ENCODE peak calls at places on chromosomes 11 and 22, in ten cellular contexts. One of them, this sample, is unnamed.
A peak's percentile ranks its signal among the peaks of the same experiment; 100 is the strongest.

GRCh38 chr11:17475666-17476316 is 854 bp downstream of the ABCC8 start:
- DNase-seq in right lobe of liver: no peak
- DNase-seq in activated CD8-positive, alpha-beta T cell treated with anti-CD3 and anti-CD28 coated beads for 36 hours: no peak
- DNase-seq in Calu3: no peak
- DNase-seq in GM10248: no peak
- DNase-seq in GM12865: no peak
- DNase-seq in fibroblast of the aortic adventitia: no peak
- DNase-seq in lower lobe of right lung: no peak
- DNase-seq in keratinocyte: no peak
- DNase-seq in A549: no peak
- DNase-seq in this sample: peak; percentile 13

GRCh38 chr11:132047167-132047566 is 676.8 kb downstream of the NTM start:
- DNase-seq in right lobe of liver: no peak
- DNase-seq in activated CD8-positive, alpha-beta T cell treated with anti-CD3 and anti-CD28 coated beads for 36 hours: no peak
- DNase-seq in Calu3: no peak
- DNase-seq in GM10248: no peak
- DNase-seq in GM12865: no peak
- DNase-seq in fibroblast of the aortic adventitia: no peak
- DNase-seq in lower lobe of right lung: no peak
- DNase-seq in keratinocyte: no peak
- DNase-seq in A549: no peak
- DNase-seq in this sample: no peak

GRCh38 chr11:45262900-45263299 is 23.2 kb downstream of the SYT13 start:
- DNase-seq in right lobe of liver: no peak
- DNase-seq in activated CD8-positive, alpha-beta T cell treated with anti-CD3 and anti-CD28 coated beads for 36 hours: no peak
- DNase-seq in Calu3: no peak
- DNase-seq in GM10248: no peak
- DNase-seq in GM12865: no peak
- DNase-seq in fibroblast of the aortic adventitia: no peak
- DNase-seq in lower lobe of right lung: no peak
- DNase-seq in keratinocyte: no peak
- DNase-seq in A549: no peak
- DNase-seq in this sample: no peak

GRCh38 chr11:96464695-96465307 is 75.0 kb downstream of the JRKL start:
- DNase-seq in right lobe of liver: no peak
- DNase-seq in activated CD8-positive, alpha-beta T cell treated with anti-CD3 and anti-CD28 coated beads for 36 hours: no peak
- DNase-seq in Calu3: no peak
- DNase-seq in GM10248: peak; percentile 67
- DNase-seq in GM12865: peak; percentile 66
- DNase-seq in fibroblast of the aortic adventitia: peak; percentile 84
- DNase-seq in lower lobe of right lung: no peak
- DNase-seq in keratinocyte: peak; percentile 38
- DNase-seq in A549: peak; percentile 72
- DNase-seq in this sample: no peak

GRCh38 chr11:109668973-109669634 is 247.1 kb downstream of the C11orf87 start:
- DNase-seq in right lobe of liver: no peak
- DNase-seq in activated CD8-positive, alpha-beta T cell treated with anti-CD3 and anti-CD28 coated beads for 36 hours: no peak
- DNase-seq in Calu3: no peak
- DNase-seq in GM10248: no peak
- DNase-seq in GM12865: no peak
- DNase-seq in fibroblast of the aortic adventitia: peak; percentile 2
- DNase-seq in lower lobe of right lung: no peak
- DNase-seq in keratinocyte: peak; percentile 23
- DNase-seq in A549: no peak
- DNase-seq in this sample: no peak

GRCh38 chr11:117851091-117851490 is 25.4 kb downstream of the FXYD6 start:
- DNase-seq in right lobe of liver: no peak
- DNase-seq in activated CD8-positive, alpha-beta T cell treated with anti-CD3 and anti-CD28 coated beads for 36 hours: no peak
- DNase-seq in Calu3: no peak
- DNase-seq in GM10248: no peak
- DNase-seq in GM12865: peak; percentile 25
- DNase-seq in fibroblast of the aortic adventitia: no peak
- DNase-seq in lower lobe of right lung: no peak
- DNase-seq in keratinocyte: no peak
- DNase-seq in A549: no peak
- DNase-seq in this sample: no peak

GRCh38 chr22:30435674-30436126 is 10.1 kb downstream of the MTFP1 start:
- DNase-seq in right lobe of liver: peak; percentile 44
- DNase-seq in activated CD8-positive, alpha-beta T cell treated with anti-CD3 and anti-CD28 coated beads for 36 hours: peak; percentile 93
- DNase-seq in Calu3: no peak
- DNase-seq in GM10248: no peak
- DNase-seq in GM12865: peak; percentile 72
- DNase-seq in fibroblast of the aortic adventitia: no peak
- DNase-seq in lower lobe of right lung: peak; percentile 54
- DNase-seq in keratinocyte: no peak
- DNase-seq in A549: no peak
- DNase-seq in this sample: no peak

GRCh38 chr22:44753189-44754042 is 1.0 kb downstream of the ARHGAP8 start:
- DNase-seq in right lobe of liver: no peak
- DNase-seq in activated CD8-positive, alpha-beta T cell treated with anti-CD3 and anti-CD28 coated beads for 36 hours: no peak
- DNase-seq in Calu3: peak; percentile 54
- DNase-seq in GM10248: no peak
- DNase-seq in GM12865: no peak
- DNase-seq in fibroblast of the aortic adventitia: peak; percentile 88
- DNase-seq in lower lobe of right lung: no peak
- DNase-seq in keratinocyte: no peak
- DNase-seq in A549: no peak
- DNase-seq in this sample: no peak

GRCh38 chr11:22807855-22808558 is 21.6 kb downstream of the SVIP start:
- DNase-seq in right lobe of liver: no peak
- DNase-seq in activated CD8-positive, alpha-beta T cell treated with anti-CD3 and anti-CD28 coated beads for 36 hours: no peak
- DNase-seq in Calu3: no peak
- DNase-seq in GM10248: peak; percentile 14
- DNase-seq in GM12865: peak; percentile 28
- DNase-seq in fibroblast of the aortic adventitia: peak; percentile 55
- DNase-seq in lower lobe of right lung: no peak
- DNase-seq in keratinocyte: no peak
- DNase-seq in A549: no peak
- DNase-seq in this sample: no peak

GRCh38 chr11:96342131-96342970 is 644 bp downstream of the MAML2 start:
- DNase-seq in right lobe of liver: no peak
- DNase-seq in activated CD8-positive, alpha-beta T cell treated with anti-CD3 and anti-CD28 coated beads for 36 hours: no peak
- DNase-seq in Calu3: no peak
- DNase-seq in GM10248: no peak
- DNase-seq in GM12865: no peak
- DNase-seq in fibroblast of the aortic adventitia: no peak
- DNase-seq in lower lobe of right lung: no peak
- DNase-seq in keratinocyte: no peak
- DNase-seq in A549: no peak
- DNase-seq in this sample: no peak

GRCh38 chr11:68003846-68004550 is at the start of gene UNC93B1:
- DNase-seq in right lobe of liver: peak; percentile 93
- DNase-seq in activated CD8-positive, alpha-beta T cell treated with anti-CD3 and anti-CD28 coated beads for 36 hours: peak; percentile 94
- DNase-seq in Calu3: peak; percentile 93
- DNase-seq in GM10248: peak; percentile 94
- DNase-seq in GM12865: peak; percentile 96
- DNase-seq in fibroblast of the aortic adventitia: peak; percentile 65
- DNase-seq in lower lobe of right lung: peak; percentile 97
- DNase-seq in keratinocyte: no peak
- DNase-seq in A549: peak; percentile 92
- DNase-seq in this sample: peak; percentile 56

GRCh38 chr22:31728857-31729256 is 21.1 kb downstream of the PRR14L start:
- DNase-seq in right lobe of liver: no peak
- DNase-seq in activated CD8-positive, alpha-beta T cell treated with anti-CD3 and anti-CD28 coated beads for 36 hours: no peak
- DNase-seq in Calu3: no peak
- DNase-seq in GM10248: no peak
- DNase-seq in GM12865: no peak
- DNase-seq in fibroblast of the aortic adventitia: no peak
- DNase-seq in lower lobe of right lung: no peak
- DNase-seq in keratinocyte: no peak
- DNase-seq in A549: no peak
- DNase-seq in this sample: no peak

GRCh38 chr11:44071157-44071556 is 5.1 kb downstream of the ACCS start:
- DNase-seq in right lobe of liver: no peak
- DNase-seq in activated CD8-positive, alpha-beta T cell treated with anti-CD3 and anti-CD28 coated beads for 36 hours: no peak
- DNase-seq in Calu3: no peak
- DNase-seq in GM10248: no peak
- DNase-seq in GM12865: no peak
- DNase-seq in fibroblast of the aortic adventitia: no peak
- DNase-seq in lower lobe of right lung: no peak
- DNase-seq in keratinocyte: no peak
- DNase-seq in A549: no peak
- DNase-seq in this sample: no peak

DNA sequence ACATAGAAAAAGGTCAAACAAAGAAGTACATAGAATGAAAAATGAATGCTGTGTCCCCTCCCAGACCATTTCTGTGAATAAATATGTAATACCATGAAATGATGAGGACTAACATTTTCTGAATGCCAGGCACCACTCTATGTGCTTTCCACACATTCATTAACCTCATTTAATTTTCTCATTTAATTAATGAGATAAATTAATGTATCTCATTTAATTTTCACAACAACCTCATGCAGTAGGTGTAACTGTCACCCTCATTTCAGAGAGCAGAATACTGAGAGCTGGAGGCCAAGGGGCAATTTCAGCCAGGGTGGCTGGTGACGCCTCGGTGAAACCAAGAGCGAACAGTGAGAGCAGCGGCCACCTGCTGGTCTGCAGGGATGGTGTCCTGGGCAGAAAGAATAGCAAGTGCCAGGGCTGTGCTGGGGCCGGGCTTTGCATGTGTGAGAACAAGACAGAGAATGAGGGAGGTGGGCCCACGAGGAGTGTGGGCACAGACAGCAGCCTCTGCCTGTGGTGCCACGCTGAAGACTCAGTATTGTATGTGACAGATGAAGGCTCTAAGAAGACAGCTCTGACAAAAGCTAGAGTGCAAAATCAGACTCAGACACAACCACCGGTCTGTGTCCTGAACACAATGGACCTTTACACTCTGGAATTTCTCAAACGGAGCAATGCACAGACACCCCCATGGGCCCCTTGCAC is 1.8 kb upstream of the SERPIND1 start:
- DNase-seq in right lobe of liver: peak; percentile 69
- DNase-seq in activated CD8-positive, alpha-beta T cell treated with anti-CD3 and anti-CD28 coated beads for 36 hours: no peak
- DNase-seq in Calu3: no peak
- DNase-seq in GM10248: no peak
- DNase-seq in GM12865: no peak
- DNase-seq in fibroblast of the aortic adventitia: no peak
- DNase-seq in lower lobe of right lung: no peak
- DNase-seq in keratinocyte: no peak
- DNase-seq in A549: peak; percentile 21
- DNase-seq in this sample: peak; percentile 27
- TF ChIP-seq CTCF in right lobe of liver: peak; percentile 38
- TF ChIP-seq CTCF in activated CD8-positive, alpha-beta T cell treated with anti-CD3 and anti-CD28 coated beads for 36 hours: no peak
- TF ChIP-seq CTCF in Calu3: no peak
- TF ChIP-seq CTCF in GM10248: no peak
- TF ChIP-seq CTCF in GM12865: no peak
- TF ChIP-seq CTCF in fibroblast of the aortic adventitia: no peak
- TF ChIP-seq CTCF in lower lobe of right lung: no peak
- TF ChIP-seq CTCF in keratinocyte: no peak
- TF ChIP-seq CTCF in A549: no peak
- TF ChIP-seq CTCF in this sample: peak; percentile 52

DNA sequence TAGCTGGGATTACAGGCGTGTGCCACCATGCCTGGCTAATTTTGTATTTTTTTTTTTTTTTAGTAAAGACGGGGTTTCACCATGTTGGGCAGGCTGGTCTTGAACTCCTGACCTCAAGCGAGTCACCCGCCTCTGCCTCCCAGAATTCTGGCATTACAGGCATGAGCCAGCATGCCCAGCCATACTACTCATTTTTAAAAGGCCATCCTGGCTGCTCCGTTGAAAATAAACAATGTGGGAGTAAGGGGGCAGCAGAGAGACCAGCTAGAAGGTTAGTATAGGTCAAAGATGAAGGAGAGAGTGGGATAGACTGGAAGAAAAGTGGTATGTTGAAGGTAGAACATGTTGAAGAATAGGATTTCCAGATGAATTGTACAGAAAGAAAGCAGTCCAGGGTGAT is 17.6 kb upstream of the LIN7C start:
- DNase-seq in right lobe of liver: no peak
- DNase-seq in activated CD8-positive, alpha-beta T cell treated with anti-CD3 and anti-CD28 coated beads for 36 hours: no peak
- DNase-seq in Calu3: no peak
- DNase-seq in GM10248: no peak
- DNase-seq in GM12865: no peak
- DNase-seq in fibroblast of the aortic adventitia: peak; percentile 30
- DNase-seq in lower lobe of right lung: no peak
- DNase-seq in keratinocyte: no peak
- DNase-seq in A549: peak; percentile 61
- DNase-seq in this sample: no peak
- TF ChIP-seq CTCF in right lobe of liver: no peak
- TF ChIP-seq CTCF in activated CD8-positive, alpha-beta T cell treated with anti-CD3 and anti-CD28 coated beads for 36 hours: no peak
- TF ChIP-seq CTCF in Calu3: no peak
- TF ChIP-seq CTCF in GM10248: no peak
- TF ChIP-seq CTCF in GM12865: no peak
- TF ChIP-seq CTCF in fibroblast of the aortic adventitia: peak; percentile 33
- TF ChIP-seq CTCF in lower lobe of right lung: no peak
- TF ChIP-seq CTCF in keratinocyte: peak; percentile 18
- TF ChIP-seq CTCF in A549: no peak
- TF ChIP-seq CTCF in this sample: peak; percentile 27

DNA sequence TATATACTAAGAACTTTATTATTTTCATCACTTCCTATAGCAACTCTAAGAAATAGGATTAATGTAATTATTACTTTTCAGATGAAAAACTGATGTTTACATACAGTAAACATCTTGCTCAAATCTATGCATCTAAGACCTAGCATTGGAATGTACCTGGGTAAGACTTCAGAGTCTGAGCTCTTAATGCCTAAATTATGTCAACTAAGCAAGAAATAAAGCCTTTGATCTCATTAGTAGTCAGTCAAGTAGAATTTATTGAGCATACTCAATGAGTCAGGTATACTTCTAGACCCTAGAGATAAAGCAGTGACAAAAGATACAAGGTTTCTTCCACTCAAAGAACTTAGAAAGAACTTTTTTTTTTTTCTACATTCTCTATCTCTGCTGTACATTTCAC is 16.7 kb upstream of the OR51Q1 start:
- DNase-seq in right lobe of liver: no peak
- DNase-seq in activated CD8-positive, alpha-beta T cell treated with anti-CD3 and anti-CD28 coated beads for 36 hours: no peak
- DNase-seq in Calu3: no peak
- DNase-seq in GM10248: no peak
- DNase-seq in GM12865: no peak
- DNase-seq in fibroblast of the aortic adventitia: no peak
- DNase-seq in lower lobe of right lung: no peak
- DNase-seq in keratinocyte: no peak
- DNase-seq in A549: no peak
- DNase-seq in this sample: no peak
- TF ChIP-seq CTCF in right lobe of liver: no peak
- TF ChIP-seq CTCF in activated CD8-positive, alpha-beta T cell treated with anti-CD3 and anti-CD28 coated beads for 36 hours: no peak
- TF ChIP-seq CTCF in Calu3: no peak
- TF ChIP-seq CTCF in GM10248: no peak
- TF ChIP-seq CTCF in GM12865: no peak
- TF ChIP-seq CTCF in fibroblast of the aortic adventitia: no peak
- TF ChIP-seq CTCF in lower lobe of right lung: no peak
- TF ChIP-seq CTCF in keratinocyte: no peak
- TF ChIP-seq CTCF in A549: no peak
- TF ChIP-seq CTCF in this sample: no peak

DNA sequence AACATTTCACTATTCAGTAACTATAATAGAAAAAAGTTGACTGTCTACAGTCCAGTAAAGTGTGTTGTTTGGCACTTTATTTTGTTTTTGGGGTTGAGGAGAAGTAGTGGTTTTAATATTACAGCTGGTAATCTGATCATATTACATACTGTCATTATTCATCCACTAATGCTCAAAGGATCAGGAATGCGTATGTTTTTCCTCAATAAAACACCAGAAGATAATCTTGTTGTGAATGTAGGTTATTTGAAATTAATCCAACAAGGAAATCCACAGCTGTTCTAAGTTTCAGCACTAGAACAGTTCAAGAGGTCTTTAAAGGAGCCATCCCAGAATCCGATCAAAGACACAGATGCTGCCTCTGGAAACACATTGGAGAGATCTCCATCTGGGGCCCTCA is 1955.0 kb upstream of the RAG2 start:
- DNase-seq in right lobe of liver: no peak
- DNase-seq in activated CD8-positive, alpha-beta T cell treated with anti-CD3 and anti-CD28 coated beads for 36 hours: no peak
- DNase-seq in Calu3: no peak
- DNase-seq in GM10248: no peak
- DNase-seq in GM12865: no peak
- DNase-seq in fibroblast of the aortic adventitia: no peak
- DNase-seq in lower lobe of right lung: no peak
- DNase-seq in keratinocyte: no peak
- DNase-seq in A549: no peak
- DNase-seq in this sample: no peak
- TF ChIP-seq CTCF in right lobe of liver: no peak
- TF ChIP-seq CTCF in activated CD8-positive, alpha-beta T cell treated with anti-CD3 and anti-CD28 coated beads for 36 hours: no peak
- TF ChIP-seq CTCF in Calu3: no peak
- TF ChIP-seq CTCF in GM10248: no peak
- TF ChIP-seq CTCF in GM12865: no peak
- TF ChIP-seq CTCF in fibroblast of the aortic adventitia: no peak
- TF ChIP-seq CTCF in lower lobe of right lung: no peak
- TF ChIP-seq CTCF in keratinocyte: no peak
- TF ChIP-seq CTCF in A549: no peak
- TF ChIP-seq CTCF in this sample: no peak